ENCODE peak calls at places on chromosomes 11 and 22, in seven cellular contexts. G is AG04450; K is CD8-positive, alpha-beta T cell; E is A549; M is thoracic aorta; P is GM20000; A is mammary epithelial cell. F is an unnamed sample.

GRCh38 chr11:83691387-83692088 is 405.4 kb upstream of the CCDC90B start:
- DNase-seq in G (no peak), K (no peak), E (no peak), M (no peak), P (no peak), A (no peak), F (no peak)

GRCh38 chr11:94638902-94639373 is 71.8 kb downstream of the PIWIL4 start:
- DNase-seq in G (no peak), K (no peak), E (no peak), M (no peak), P (no peak), A (peak; percentile 47), F (no peak)

GRCh38 chr22:23305321-23305910 is 125.1 kb downstream of the BCR start:
- DNase-seq in G (no peak), K (no peak), E (no peak), M (no peak), P (no peak), A (no peak), F (no peak)

GRCh38 chr11:107493117-107493516 is 35.5 kb upstream of the CWF19L2 start:
- DNase-seq in G (peak; percentile 7), K (no peak), E (peak; percentile 6), M (no peak), P (no peak), A (peak; percentile 80), F (no peak)

GRCh38 chr11:122721201-122721963 is 65.9 kb downstream of the UBASH3B start:
- DNase-seq in G (no peak), K (no peak), E (no peak), M (no peak), P (no peak), A (no peak), F (no peak)

GRCh38 chr11:123518496-123519054 is 88.5 kb downstream of the GRAMD1B start:
- DNase-seq in G (no peak), K (no peak), E (no peak), M (no peak), P (peak; percentile 29), A (no peak), F (no peak)

GRCh38 chr11:19821993-19822392 is 109.4 kb downstream of the NAV2 start:
- DNase-seq in G (no peak), K (no peak), E (no peak), M (no peak), P (no peak), A (no peak), F (no peak)

GRCh38 chr11:65588199-65589054 is 7.2 kb downstream of the KCNK7 start:
- DNase-seq in G (no peak), K (peak; percentile 82), E (peak; percentile 86), M (no peak), P (peak; percentile 97), A (no peak), F (no peak)

GRCh38 chr22:20244250-20244648 is 23.9 kb downstream of the RTN4R start:
- DNase-seq in G (no peak), K (no peak), E (no peak), M (no peak), P (no peak), A (no peak), F (no peak)

GRCh38 chr11:134815404-134815803 is 403.4 kb upstream of the B3GAT1 start:
- DNase-seq in G (no peak), K (no peak), E (no peak), M (no peak), P (no peak), A (no peak), F (no peak)

GRCh38 chr11:70281114-70281729 is 10.7 kb downstream of the PPFIA1 start:
- DNase-seq in G (no peak), K (no peak), E (no peak), M (peak; percentile 37), P (no peak), A (no peak), F (no peak)
- TF ChIP-seq CTCF in G (peak; percentile 3), K (no peak), E (no peak), M (no peak), P (no peak), A (no peak), F (no peak)

DNA sequence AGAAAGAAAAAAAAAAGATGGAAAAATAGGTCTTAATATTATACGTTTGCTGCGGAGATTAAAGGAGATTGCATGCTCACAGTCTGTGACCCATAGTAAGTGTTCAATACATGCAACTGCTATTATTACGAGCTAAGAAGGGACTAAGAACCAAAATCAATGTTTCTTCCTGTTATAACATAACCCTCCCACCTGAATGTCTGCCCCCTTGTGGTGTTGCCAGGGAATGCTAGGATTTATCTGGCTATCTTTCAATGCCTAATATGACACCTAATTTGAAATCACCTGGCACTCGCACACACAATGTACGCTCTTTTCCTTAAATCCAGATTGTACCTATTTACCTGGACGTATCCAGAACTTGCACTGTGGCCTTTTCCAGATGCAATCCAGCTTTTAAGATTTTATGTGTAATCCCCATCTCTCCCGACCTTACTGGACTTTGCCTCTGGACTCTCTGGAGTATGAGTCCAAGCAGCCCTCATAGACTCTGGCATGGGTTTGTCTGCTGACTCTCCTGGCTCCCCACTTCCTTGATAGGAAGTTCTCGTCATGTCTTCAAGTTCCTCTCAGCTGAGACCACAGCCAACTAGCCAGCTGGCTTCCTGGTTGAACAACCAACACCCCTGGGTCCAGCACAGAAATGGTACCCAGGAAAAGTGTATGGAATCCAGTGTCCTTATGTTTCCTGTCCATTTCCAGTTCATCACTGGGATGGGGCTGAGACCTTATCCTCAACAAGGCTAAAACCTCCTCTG is 151.5 kb downstream of the CCDC34 start:
- DNase-seq in G (no peak), K (no peak), E (no peak), M (no peak), P (no peak), A (no peak), F (peak; percentile 18)
- TF ChIP-seq CTCF in G (peak; percentile 51), K (no peak), E (peak; percentile 43), M (peak; percentile 11), P (no peak), A (peak; percentile 46), F (peak; percentile 61)

GRCh38 chr22:37655252-37655563 is 3.3 kb upstream of the PDXP start:
- DNase-seq in G (no peak), K (no peak), E (no peak), M (no peak), P (no peak), A (no peak), F (no peak)
- TF ChIP-seq CTCF in G (no peak), K (no peak), E (no peak), M (no peak), P (no peak), A (no peak), F (no peak)

GRCh38 chr22:43745783-43746356 is 66.2 kb downstream of the EFCAB6 start:
- DNase-seq in G (no peak), K (no peak), E (no peak), M (no peak), P (no peak), A (no peak), F (no peak)

GRCh38 chr22:43742551-43742950 is 69.6 kb downstream of the EFCAB6 start:
- DNase-seq in G (no peak), K (no peak), E (no peak), M (no peak), P (no peak), A (no peak), F (no peak)

GRCh38 chr22:43743929-43744643 is 68.0 kb downstream of the EFCAB6 start:
- DNase-seq in G (no peak), K (no peak), E (no peak), M (no peak), P (no peak), A (no peak), F (no peak)

GRCh38 chr22:43740587-43741270 is 71.4 kb downstream of the EFCAB6 start:
- DNase-seq in G (no peak), K (no peak), E (no peak), M (no peak), P (no peak), A (no peak), F (no peak)

DNA sequence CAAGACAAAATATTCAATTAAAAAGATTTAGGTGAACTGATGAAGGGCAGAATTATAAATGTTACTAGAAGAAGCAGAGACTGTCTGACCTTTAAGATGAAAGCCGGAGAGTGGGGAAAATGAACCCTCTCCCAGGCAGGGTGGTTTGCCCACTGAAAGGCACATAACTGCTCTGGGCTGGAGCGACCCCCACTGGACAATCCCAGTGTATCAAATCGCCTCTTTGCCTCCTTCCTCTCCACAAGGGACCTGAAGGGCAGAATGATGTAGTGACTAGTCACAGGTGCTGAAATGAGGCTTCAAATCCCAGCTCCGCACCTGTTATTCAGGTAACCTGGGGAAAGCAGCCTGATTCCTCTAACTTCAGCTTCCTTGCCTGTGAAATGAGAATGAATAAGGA is 69.0 kb downstream of the EFCAB6 start:
- DNase-seq in G (no peak), K (no peak), E (no peak), M (no peak), P (no peak), A (no peak), F (no peak)
- TF ChIP-seq CTCF in G (no peak), K (no peak), E (peak; percentile 10), M (no peak), P (peak; percentile 11), A (no peak), F (no peak)

DNA sequence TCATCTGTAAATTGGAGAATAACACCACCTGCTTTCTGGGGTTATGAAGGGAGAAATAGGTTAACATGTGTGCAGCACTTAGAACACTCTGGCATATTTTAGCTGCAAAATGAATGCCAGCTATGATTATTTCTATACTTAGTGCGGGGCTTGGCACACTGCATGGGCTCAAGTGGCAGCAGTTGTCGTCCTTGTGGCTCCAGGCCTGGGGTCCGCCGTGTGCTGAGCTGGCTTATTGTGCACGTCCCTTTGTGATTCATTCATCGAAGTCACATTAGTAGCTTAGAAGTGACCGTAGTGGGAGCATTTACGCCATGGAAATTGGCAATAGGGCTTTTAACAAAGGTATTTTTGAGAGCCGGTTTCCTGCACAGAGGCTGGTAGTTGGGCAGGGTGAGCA is 4.2 kb downstream of the RASD2 start:
- DNase-seq in G (no peak), K (no peak), E (no peak), M (no peak), P (no peak), A (no peak), F (no peak)
- TF ChIP-seq CTCF in G (no peak), K (no peak), E (no peak), M (no peak), P (no peak), A (no peak), F (no peak)

GRCh38 chr22:42955087-42955630 is 59.8 kb downstream of the PACSIN2 start:
- DNase-seq in G (no peak), K (no peak), E (no peak), M (no peak), P (no peak), A (peak; percentile 55), F (no peak)
- TF ChIP-seq CTCF in G (no peak), K (no peak), E (no peak), M (no peak), P (no peak), A (no peak), F (no peak)

GRCh38 chr11:73306069-73306468 is 2.0 kb upstream of the ARHGEF17 start:
- DNase-seq in G (no peak), K (no peak), E (peak; percentile 43), M (no peak), P (no peak), A (no peak), F (no peak)
- TF ChIP-seq CTCF in G (peak; percentile 41), K (no peak), E (no peak), M (no peak), P (no peak), A (peak; percentile 4), F (no peak)

F was measured in neural crest cell.